ENCODE peak calls at places on chromosomes 16 and 17, in four cellular contexts. B, X, K and Z are unnamed samples.

GRCh38 chr17:58323420-58324408 is 4.9 kb downstream of the TSPOAP1 start:
- DNase-seq in B (no peak), K (no peak), X (no peak), Z (no peak)

GRCh38 chr17:48483471-48484131 is 47.2 kb downstream of the HOXB1 start:
- DNase-seq in K (peak; percentile 100), X (no peak), B (peak; percentile 97), Z (peak; percentile 66)

GRCh38 chr16:6642271-6642670 is 690.4 kb upstream of the RBFOX1 start:
- DNase-seq in K (no peak), B (no peak), X (no peak), Z (no peak)

GRCh38 chr17:36470499-36470898 is 16.0 kb upstream of the ZNHIT3 start:
- DNase-seq in K (no peak), B (no peak), X (no peak), Z (no peak)

GRCh38 chr16:78183886-78184553 is 84.6 kb downstream of the WWOX start:
- DNase-seq in B (peak; percentile 32), X (no peak), K (no peak), Z (no peak)

GRCh38 chr17:76000016-76000754 is 470 bp upstream of the CDK3 start:
- DNase-seq in K (no peak), X (no peak), B (peak; percentile 67), Z (peak; percentile 74)

GRCh38 chr16:19644877-19645276 is 73.2 kb downstream of the KNOP1 start:
- DNase-seq in K (no peak), X (no peak), B (no peak), Z (no peak)

GRCh38 chr17:55717898-55718735 is 4.5 kb downstream of the TMEM100 start:
- DNase-seq in B (peak; percentile 33), K (peak; percentile 30), X (no peak), Z (peak; percentile 76)

GRCh38 chr16:82753821-82754220 is 127.1 kb downstream of the CDH13 start:
- DNase-seq in K (peak; percentile 66), B (no peak), X (no peak), Z (no peak)

GRCh38 chr17:7634384-7634783 is 4.4 kb downstream of the SHBG start:
- DNase-seq in B (peak; percentile 76), X (no peak), K (no peak), Z (peak; percentile 24)

GRCh38 chr17:66518108-66518507 is 215.7 kb downstream of the PRKCA start:
- DNase-seq in B (no peak), X (no peak), K (no peak), Z (no peak)

GRCh38 chr16:23104032-23104955 is 45.0 kb downstream of the USP31 start:
- DNase-seq in B (no peak), K (no peak), X (no peak), Z (no peak)

GRCh38 chr16:586047-586644 is 3.7 kb upstream of the RAB40C start:
- DNase-seq in K (peak; percentile 53), X (no peak), B (peak; percentile 70), Z (no peak)

GRCh38 chr17:12415031-12415430 is 250.7 kb upstream of the MYOCD start:
- DNase-seq in X (no peak), K (peak; percentile 69), B (peak; percentile 81), Z (no peak)

GRCh38 chr16:88651276-88651988 is 579 bp upstream of the CYBA start:
- DNase-seq in X (no peak), K (no peak), B (peak; percentile 90), Z (peak; percentile 85)

GRCh38 chr17:56112086-56112485 is 41.2 kb upstream of the ANKFN1 start:
- DNase-seq in B (peak; percentile 29), X (no peak), K (peak; percentile 83), Z (no peak)

GRCh38 chr16:11224096-11224893 is 31.7 kb downstream of the SOCS1 start:
- DNase-seq in K (no peak), B (no peak), X (peak; percentile 13), Z (no peak)

GRCh38 chr16:86921289-86921688 is 342.9 kb downstream of the FOXL1 start:
- DNase-seq in K (no peak), X (no peak), B (no peak), Z (no peak)

GRCh38 chr16:78488461-78488860 is 389.0 kb downstream of the WWOX start:
- DNase-seq in B (no peak), X (no peak), K (no peak), Z (no peak)

GRCh38 chr17:82599674-82600661 is 48.3 kb downstream of the WDR45B start:
- DNase-seq in B (no peak), X (no peak), K (no peak), Z (no peak)